ENCODE peak calls at places on chromosome 1, in nine cellular contexts. One of them, this sample, is unnamed.

GRCh38 chr1:184499626-184500025 is 112.8 kb downstream of the C1orf21 start:
- DNase-seq in GM06990: no peak
- DNase-seq in GM23248: peak; percentile 60
- DNase-seq in adrenal gland: no peak
- DNase-seq in H1: no peak
- DNase-seq in upper lobe of right lung: no peak
- DNase-seq in AG04450: no peak
- DNase-seq in fibroblast of mammary gland: peak; percentile 23
- DNase-seq in astrocyte: no peak
- DNase-seq in this sample: peak; percentile 45

GRCh38 chr1:94095744-94096469 is 25.0 kb downstream of the ABCA4 start:
- DNase-seq in GM23248: peak; percentile 80
- DNase-seq in H1: no peak
- DNase-seq in AG04450: no peak
- DNase-seq in astrocyte: peak; percentile 72
- DNase-seq in GM06990: no peak
- DNase-seq in upper lobe of right lung: no peak
- DNase-seq in fibroblast of mammary gland: peak; percentile 70
- DNase-seq in adrenal gland: peak; percentile 79
- DNase-seq in this sample: no peak

GRCh38 chr1:37662031-37662755 is 27.5 kb upstream of the RSPO1 start:
- DNase-seq in GM23248: no peak
- DNase-seq in fibroblast of mammary gland: no peak
- DNase-seq in adrenal gland: no peak
- DNase-seq in GM06990: no peak
- DNase-seq in astrocyte: no peak
- DNase-seq in H1: no peak
- DNase-seq in AG04450: no peak
- DNase-seq in upper lobe of right lung: no peak
- DNase-seq in this sample: no peak

GRCh38 chr1:14915356-14916054 is 238.0 kb upstream of the TMEM51 start:
- DNase-seq in adrenal gland: no peak
- DNase-seq in AG04450: no peak
- DNase-seq in GM23248: peak; percentile 56
- DNase-seq in H1: no peak
- DNase-seq in fibroblast of mammary gland: peak; percentile 33
- DNase-seq in GM06990: no peak
- DNase-seq in astrocyte: no peak
- DNase-seq in upper lobe of right lung: no peak
- DNase-seq in this sample: peak; percentile 68

GRCh38 chr1:31701137-31701736 is 2.6 kb downstream of the COL16A1 start:
- DNase-seq in GM06990: no peak
- DNase-seq in upper lobe of right lung: peak; percentile 72
- DNase-seq in adrenal gland: peak; percentile 92
- DNase-seq in AG04450: peak; percentile 94
- DNase-seq in fibroblast of mammary gland: peak; percentile 99
- DNase-seq in H1: no peak
- DNase-seq in GM23248: peak; percentile 93
- DNase-seq in astrocyte: peak; percentile 93
- DNase-seq in this sample: peak; percentile 96

GRCh38 chr1:117368116-117369108 is 1.2 kb downstream of the MAN1A2 start:
- DNase-seq in astrocyte: peak; percentile 20
- DNase-seq in adrenal gland: no peak
- DNase-seq in GM23248: peak; percentile 67
- DNase-seq in upper lobe of right lung: no peak
- DNase-seq in fibroblast of mammary gland: peak; percentile 41
- DNase-seq in GM06990: no peak
- DNase-seq in H1: no peak
- DNase-seq in AG04450: no peak
- DNase-seq in this sample: peak; percentile 65

GRCh38 chr1:151062738-151063371 is 2.7 kb downstream of the MLLT11 start:
- DNase-seq in AG04450: peak; percentile 66
- DNase-seq in GM23248: peak; percentile 97
- DNase-seq in H1: no peak
- DNase-seq in fibroblast of mammary gland: peak; percentile 92
- DNase-seq in GM06990: no peak
- DNase-seq in adrenal gland: no peak
- DNase-seq in upper lobe of right lung: no peak
- DNase-seq in astrocyte: peak; percentile 91
- DNase-seq in this sample: peak; percentile 81

GRCh38 chr1:41980872-41981653 is 62.3 kb upstream of the HIVEP3 start:
- DNase-seq in upper lobe of right lung: no peak
- DNase-seq in GM23248: no peak
- DNase-seq in H1: no peak
- DNase-seq in adrenal gland: no peak
- DNase-seq in AG04450: no peak
- DNase-seq in astrocyte: no peak
- DNase-seq in GM06990: no peak
- DNase-seq in fibroblast of mammary gland: no peak
- DNase-seq in this sample: no peak

GRCh38 chr1:163047951-163048659 is 21.1 kb upstream of the RGS4 start:
- DNase-seq in astrocyte: no peak
- DNase-seq in AG04450: no peak
- DNase-seq in H1: no peak
- DNase-seq in GM06990: no peak
- DNase-seq in fibroblast of mammary gland: no peak
- DNase-seq in upper lobe of right lung: no peak
- DNase-seq in adrenal gland: no peak
- DNase-seq in GM23248: no peak
- DNase-seq in this sample: no peak

GRCh38 chr1:86741947-86742572 is 37.7 kb downstream of the SH3GLB1 start:
- DNase-seq in adrenal gland: no peak
- DNase-seq in H1: no peak
- DNase-seq in GM23248: peak; percentile 63
- DNase-seq in astrocyte: no peak
- DNase-seq in GM06990: peak; percentile 9
- DNase-seq in AG04450: no peak
- DNase-seq in upper lobe of right lung: no peak
- DNase-seq in fibroblast of mammary gland: peak; percentile 51
- DNase-seq in this sample: peak; percentile 62

GRCh38 chr1:198915327-198916231 is 276.7 kb downstream of the PTPRC start:
- DNase-seq in adrenal gland: no peak
- DNase-seq in astrocyte: no peak
- DNase-seq in fibroblast of mammary gland: no peak
- DNase-seq in H1: no peak
- DNase-seq in GM23248: no peak
- DNase-seq in AG04450: no peak
- DNase-seq in GM06990: no peak
- DNase-seq in upper lobe of right lung: no peak
- DNase-seq in this sample: no peak

GRCh38 chr1:183163311-183163710 is 22.8 kb upstream of the LAMC2 start:
- DNase-seq in fibroblast of mammary gland: peak; percentile 93
- DNase-seq in upper lobe of right lung: no peak
- DNase-seq in AG04450: peak; percentile 50
- DNase-seq in GM23248: peak; percentile 87
- DNase-seq in astrocyte: peak; percentile 94
- DNase-seq in GM06990: no peak
- DNase-seq in adrenal gland: no peak
- DNase-seq in H1: no peak
- DNase-seq in this sample: peak; percentile 72

GRCh38 chr1:94039871-94040569 is 80.9 kb downstream of the ABCA4 start:
- DNase-seq in GM23248: peak; percentile 71
- DNase-seq in astrocyte: peak; percentile 18
- DNase-seq in AG04450: no peak
- DNase-seq in H1: no peak
- DNase-seq in adrenal gland: no peak
- DNase-seq in upper lobe of right lung: no peak
- DNase-seq in GM06990: no peak
- DNase-seq in fibroblast of mammary gland: peak; percentile 29
- DNase-seq in this sample: no peak

GRCh38 chr1:220681220-220681847 is 8.8 kb upstream of the C1orf115 start:
- DNase-seq in GM23248: peak; percentile 48
- DNase-seq in H1: no peak
- DNase-seq in fibroblast of mammary gland: peak; percentile 17
- DNase-seq in adrenal gland: no peak
- DNase-seq in upper lobe of right lung: no peak
- DNase-seq in astrocyte: no peak
- DNase-seq in AG04450: no peak
- DNase-seq in GM06990: no peak
- DNase-seq in this sample: peak; percentile 43

GRCh38 chr1:217681806-217682205 is 50.7 kb downstream of the SPATA17 start:
- DNase-seq in GM06990: no peak
- DNase-seq in GM23248: no peak
- DNase-seq in upper lobe of right lung: no peak
- DNase-seq in astrocyte: no peak
- DNase-seq in adrenal gland: no peak
- DNase-seq in AG04450: no peak
- DNase-seq in fibroblast of mammary gland: peak; percentile 51
- DNase-seq in H1: no peak
- DNase-seq in this sample: no peak
- H3K4me3 ChIP-seq in GM06990: no peak overlapping the region
- H3K4me3 ChIP-seq in GM23248: no peak overlapping the region
- H3K4me3 ChIP-seq in upper lobe of right lung: no peak overlapping the region
- H3K4me3 ChIP-seq in astrocyte: no peak overlapping the region
- H3K4me3 ChIP-seq in adrenal gland: no peak overlapping the region
- H3K4me3 ChIP-seq in AG04450: no peak overlapping the region
- H3K4me3 ChIP-seq in fibroblast of mammary gland: no peak overlapping the region
- H3K4me3 ChIP-seq in H1: no peak overlapping the region
- H3K4me3 ChIP-seq in this sample: no peak overlapping the region

GRCh38 chr1:2234762-2235113 is 6.6 kb downstream of the SKI start:
- DNase-seq in GM06990: no peak
- DNase-seq in astrocyte: no peak
- DNase-seq in GM23248: no peak
- DNase-seq in H1: no peak
- DNase-seq in fibroblast of mammary gland: no peak
- DNase-seq in upper lobe of right lung: peak; percentile 78
- DNase-seq in AG04450: no peak
- DNase-seq in adrenal gland: no peak
- DNase-seq in this sample: no peak
- H3K4me3 ChIP-seq in GM06990: no peak overlapping the region
- H3K4me3 ChIP-seq in astrocyte: no peak overlapping the region
- H3K4me3 ChIP-seq in GM23248: peak overlapping the region; percentile 90
- H3K4me3 ChIP-seq in H1: no peak overlapping the region
- H3K4me3 ChIP-seq in fibroblast of mammary gland: peak overlapping the region; percentile 4
- H3K4me3 ChIP-seq in upper lobe of right lung: peak overlapping the region; percentile 80
- H3K4me3 ChIP-seq in AG04450: peak overlapping the region; percentile 31
- H3K4me3 ChIP-seq in adrenal gland: peak overlapping the region; percentile 82
- H3K4me3 ChIP-seq in this sample: peak overlapping the region; percentile 29

GRCh38 chr1:155131285-155131684 is 3.6 kb downstream of the EFNA1 start:
- DNase-seq in adrenal gland: no peak
- DNase-seq in GM23248: no peak
- DNase-seq in H1: no peak
- DNase-seq in astrocyte: no peak
- DNase-seq in GM06990: no peak
- DNase-seq in AG04450: no peak
- DNase-seq in fibroblast of mammary gland: no peak
- DNase-seq in upper lobe of right lung: peak; percentile 76
- DNase-seq in this sample: no peak
- H3K4me3 ChIP-seq in adrenal gland: no peak overlapping the region
- H3K4me3 ChIP-seq in GM23248: no peak overlapping the region
- H3K4me3 ChIP-seq in H1: no peak overlapping the region
- H3K4me3 ChIP-seq in astrocyte: no peak overlapping the region
- H3K4me3 ChIP-seq in GM06990: no peak overlapping the region
- H3K4me3 ChIP-seq in AG04450: no peak overlapping the region
- H3K4me3 ChIP-seq in fibroblast of mammary gland: no peak overlapping the region
- H3K4me3 ChIP-seq in upper lobe of right lung: peak overlapping the region; percentile 64
- H3K4me3 ChIP-seq in this sample: no peak overlapping the region

GRCh38 chr1:193185861-193186714 is at the start of gene B3GALT2:
- DNase-seq in upper lobe of right lung: no peak
- DNase-seq in H1: no peak
- DNase-seq in AG04450: no peak
- DNase-seq in GM23248: peak; percentile 76
- DNase-seq in GM06990: no peak
- DNase-seq in astrocyte: peak; percentile 51
- DNase-seq in fibroblast of mammary gland: peak; percentile 61
- DNase-seq in adrenal gland: no peak
- DNase-seq in this sample: peak; percentile 73
- H3K4me3 ChIP-seq in upper lobe of right lung: peak within 1 kb of the TSS; percentile 45
- H3K4me3 ChIP-seq in H1: no peak within 1 kb of the TSS
- H3K4me3 ChIP-seq in AG04450: peak within 1 kb of the TSS; percentile 58
- H3K4me3 ChIP-seq in GM23248: peak within 1 kb of the TSS; percentile 72
- H3K4me3 ChIP-seq in GM06990: no peak within 1 kb of the TSS
- H3K4me3 ChIP-seq in astrocyte: peak within 1 kb of the TSS; percentile 56
- H3K4me3 ChIP-seq in fibroblast of mammary gland: peak within 1 kb of the TSS; percentile 25
- H3K4me3 ChIP-seq in adrenal gland: peak within 1 kb of the TSS; percentile 53
- H3K4me3 ChIP-seq in this sample: peak within 1 kb of the TSS; percentile 76

GRCh38 chr1:21294266-21295058 is 4.2 kb upstream of the ECE1 start:
- DNase-seq in fibroblast of mammary gland: no peak
- DNase-seq in upper lobe of right lung: no peak
- DNase-seq in GM23248: peak; percentile 67
- DNase-seq in GM06990: peak; percentile 89
- DNase-seq in astrocyte: no peak
- DNase-seq in adrenal gland: peak; percentile 61
- DNase-seq in AG04450: no peak
- DNase-seq in H1: no peak
- DNase-seq in this sample: no peak

GRCh38 chr1:21291964-21292363 is 1.7 kb upstream of the ECE1 start:
- DNase-seq in AG04450: no peak
- DNase-seq in adrenal gland: no peak
- DNase-seq in GM06990: no peak
- DNase-seq in fibroblast of mammary gland: no peak
- DNase-seq in GM23248: no peak
- DNase-seq in astrocyte: no peak
- DNase-seq in upper lobe of right lung: no peak
- DNase-seq in H1: no peak
- DNase-seq in this sample: no peak

GRCh38 chr1:21293537-21294265 is 3.4 kb upstream of the ECE1 start:
- DNase-seq in GM23248: no peak
- DNase-seq in astrocyte: no peak
- DNase-seq in GM06990: peak; percentile 79
- DNase-seq in H1: no peak
- DNase-seq in adrenal gland: no peak
- DNase-seq in AG04450: no peak
- DNase-seq in upper lobe of right lung: no peak
- DNase-seq in fibroblast of mammary gland: no peak
- DNase-seq in this sample: no peak

GRCh38 chr1:21292503-21292990 is 2.3 kb upstream of the ECE1 start:
- DNase-seq in astrocyte: no peak
- DNase-seq in AG04450: no peak
- DNase-seq in GM23248: no peak
- DNase-seq in H1: no peak
- DNase-seq in GM06990: no peak
- DNase-seq in fibroblast of mammary gland: no peak
- DNase-seq in adrenal gland: no peak
- DNase-seq in upper lobe of right lung: no peak
- DNase-seq in this sample: no peak

DNA sequence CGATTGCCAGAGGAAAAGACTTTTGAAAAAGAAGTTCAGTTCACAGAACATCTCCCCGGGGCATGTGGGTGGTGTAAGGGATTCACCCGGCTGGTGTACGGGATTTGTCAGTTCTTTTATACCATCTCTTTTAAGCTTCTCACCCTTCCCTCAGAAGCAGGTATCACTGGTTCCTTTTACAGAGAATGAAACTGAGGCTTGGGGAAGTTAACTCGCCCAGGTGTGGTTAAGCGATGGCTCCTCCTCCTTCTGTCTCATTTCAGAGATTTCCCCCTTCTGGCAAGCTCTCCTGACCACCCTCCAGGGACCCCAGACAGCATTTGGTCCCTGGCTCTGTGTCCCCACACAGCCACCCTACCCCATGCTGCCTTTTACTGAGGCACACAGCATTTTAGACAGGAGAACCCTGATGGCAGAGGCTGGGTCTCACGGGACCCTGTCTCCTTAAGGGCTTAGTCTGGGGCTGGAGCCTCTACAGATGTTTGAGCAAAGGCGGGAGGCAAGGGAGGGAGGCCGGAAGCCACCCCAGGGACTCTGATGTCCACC is 2.8 kb upstream of the ECE1 start:
- DNase-seq in astrocyte: no peak
- DNase-seq in adrenal gland: no peak
- DNase-seq in fibroblast of mammary gland: no peak
- DNase-seq in upper lobe of right lung: no peak
- DNase-seq in GM06990: peak; percentile 81
- DNase-seq in GM23248: no peak
- DNase-seq in H1: no peak
- DNase-seq in AG04450: no peak
- DNase-seq in this sample: no peak
- H3K4me3 ChIP-seq in astrocyte: no peak overlapping the region
- H3K4me3 ChIP-seq in adrenal gland: no peak overlapping the region
- H3K4me3 ChIP-seq in fibroblast of mammary gland: no peak overlapping the region
- H3K4me3 ChIP-seq in upper lobe of right lung: peak overlapping the region; percentile 14
- H3K4me3 ChIP-seq in GM06990: peak overlapping the region; percentile 49
- H3K4me3 ChIP-seq in GM23248: no peak overlapping the region
- H3K4me3 ChIP-seq in H1: no peak overlapping the region
- H3K4me3 ChIP-seq in AG04450: no peak overlapping the region
- H3K4me3 ChIP-seq in this sample: no peak overlapping the region

This sample was measured in adipocyte.